ENCODE peak calls at places on chromosomes 5 and 9, in five cellular contexts. One of them, this sample, is unnamed.
A peak's percentile ranks its signal among the peaks of the same experiment; 100 is the strongest.

GRCh38 chr5:173772407-173773059 is 115.6 kb upstream of the CPEB4 start:
- DNase-seq in tibial artery: no peak
- DNase-seq in stomach: no peak
- DNase-seq in mucosa of descending colon: no peak
- DNase-seq in sigmoid colon: no peak
- DNase-seq in this sample: no peak

GRCh38 chr9:35029852-35030251 is 40.3 kb downstream of the DNAJB5 start:
- DNase-seq in tibial artery: no peak
- DNase-seq in stomach: no peak
- DNase-seq in mucosa of descending colon: no peak
- DNase-seq in sigmoid colon: no peak
- DNase-seq in this sample: no peak

GRCh38 chr5:176682016-176682531 is 34.8 kb downstream of the TSPAN17 start:
- DNase-seq in tibial artery: no peak
- DNase-seq in stomach: no peak
- DNase-seq in mucosa of descending colon: no peak
- DNase-seq in sigmoid colon: no peak
- DNase-seq in this sample: no peak

GRCh38 chr5:125298711-125299379 is 552.4 kb upstream of the ZNF608 start:
- DNase-seq in tibial artery: no peak
- DNase-seq in stomach: no peak
- DNase-seq in mucosa of descending colon: no peak
- DNase-seq in sigmoid colon: no peak
- DNase-seq in this sample: no peak

GRCh38 chr5:171484460-171484899 is 65.0 kb downstream of the FGF18 start:
- DNase-seq in tibial artery: no peak
- DNase-seq in stomach: no peak
- DNase-seq in mucosa of descending colon: no peak
- DNase-seq in sigmoid colon: no peak
- DNase-seq in this sample: no peak

GRCh38 chr9:136764301-136764891 is at the start of gene LCN15:
- DNase-seq in tibial artery: no peak
- DNase-seq in stomach: no peak
- DNase-seq in mucosa of descending colon: no peak
- DNase-seq in sigmoid colon: peak; percentile 53
- DNase-seq in this sample: no peak

GRCh38 chr5:139147743-139148079 is 50.5 kb downstream of the SIL1 start:
- DNase-seq in tibial artery: peak; percentile 55
- DNase-seq in stomach: peak; percentile 83
- DNase-seq in mucosa of descending colon: peak; percentile 55
- DNase-seq in sigmoid colon: peak; percentile 95
- DNase-seq in this sample: peak; percentile 59

GRCh38 chr5:2168601-2169416 is 286.1 kb upstream of the IRX4 start:
- DNase-seq in tibial artery: no peak
- DNase-seq in stomach: no peak
- DNase-seq in mucosa of descending colon: no peak
- DNase-seq in sigmoid colon: no peak
- DNase-seq in this sample: no peak

GRCh38 chr5:118891252-118891651 is 97.1 kb downstream of the DTWD2 start:
- DNase-seq in tibial artery: no peak
- DNase-seq in stomach: no peak
- DNase-seq in mucosa of descending colon: no peak
- DNase-seq in sigmoid colon: no peak
- DNase-seq in this sample: no peak

GRCh38 chr9:123338710-123339665 is 17.0 kb upstream of the CRB2 start:
- DNase-seq in tibial artery: no peak
- DNase-seq in stomach: peak; percentile 35
- DNase-seq in mucosa of descending colon: peak; percentile 75
- DNase-seq in sigmoid colon: no peak
- DNase-seq in this sample: no peak

GRCh38 chr5:72149742-72150141 is 42.5 kb downstream of the MAP1B start:
- DNase-seq in tibial artery: no peak
- DNase-seq in stomach: no peak
- DNase-seq in mucosa of descending colon: no peak
- DNase-seq in sigmoid colon: no peak
- DNase-seq in this sample: no peak

GRCh38 chr5:72152506-72152905 is 45.2 kb downstream of the MAP1B start:
- DNase-seq in tibial artery: no peak
- DNase-seq in stomach: no peak
- DNase-seq in mucosa of descending colon: no peak
- DNase-seq in sigmoid colon: no peak
- DNase-seq in this sample: no peak

GRCh38 chr5:72153551-72153950 is 46.3 kb downstream of the MAP1B start:
- DNase-seq in tibial artery: no peak
- DNase-seq in stomach: no peak
- DNase-seq in mucosa of descending colon: no peak
- DNase-seq in sigmoid colon: no peak
- DNase-seq in this sample: no peak

GRCh38 chr5:72151646-72152045 is 44.4 kb downstream of the MAP1B start:
- DNase-seq in tibial artery: no peak
- DNase-seq in stomach: no peak
- DNase-seq in mucosa of descending colon: no peak
- DNase-seq in sigmoid colon: no peak
- DNase-seq in this sample: no peak

DNA sequence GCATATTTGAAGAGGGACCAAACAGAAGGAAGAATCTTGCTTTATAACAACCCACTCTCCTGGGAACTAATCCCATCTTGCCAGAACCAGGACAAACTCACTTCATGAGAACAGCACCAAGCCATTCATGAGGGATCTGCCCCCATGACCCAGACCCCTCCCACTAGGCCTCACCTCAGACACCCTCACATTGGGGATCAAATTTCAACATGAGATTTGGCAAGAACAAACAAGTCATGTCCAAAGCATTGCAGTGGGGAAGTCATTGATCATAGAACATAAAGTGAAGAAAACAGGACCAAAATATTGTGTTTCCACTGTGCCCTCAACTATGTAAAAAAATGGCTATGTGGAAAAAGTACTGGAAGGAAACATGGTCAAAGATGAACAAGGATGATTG is 43.9 kb downstream of the MAP1B start:
- DNase-seq in tibial artery: no peak
- DNase-seq in stomach: no peak
- DNase-seq in mucosa of descending colon: no peak
- DNase-seq in sigmoid colon: no peak
- DNase-seq in this sample: no peak
- H3K4me1 ChIP-seq in tibial artery: peaks cover 100% of the 10 kb centered on the region
- H3K4me1 ChIP-seq in stomach: peaks cover 42% of the 10 kb centered on the region
- H3K4me1 ChIP-seq in mucosa of descending colon: no peaks in the 10 kb centered on the region
- H3K4me1 ChIP-seq in sigmoid colon: no peaks in the 10 kb centered on the region
- H3K4me1 ChIP-seq in this sample: peaks cover 16% of the 10 kb centered on the region

GRCh38 chr5:60583598-60583997 is 116.4 kb downstream of the DEPDC1B start:
- DNase-seq in tibial artery: no peak
- DNase-seq in stomach: no peak
- DNase-seq in mucosa of descending colon: no peak
- DNase-seq in sigmoid colon: no peak
- DNase-seq in this sample: no peak

GRCh38 chr5:60576425-60576824 is 123.5 kb downstream of the DEPDC1B start:
- DNase-seq in tibial artery: no peak
- DNase-seq in stomach: no peak
- DNase-seq in mucosa of descending colon: no peak
- DNase-seq in sigmoid colon: no peak
- DNase-seq in this sample: no peak

GRCh38 chr5:60577116-60577515 is 122.8 kb downstream of the DEPDC1B start:
- DNase-seq in tibial artery: no peak
- DNase-seq in stomach: no peak
- DNase-seq in mucosa of descending colon: no peak
- DNase-seq in sigmoid colon: no peak
- DNase-seq in this sample: no peak

DNA sequence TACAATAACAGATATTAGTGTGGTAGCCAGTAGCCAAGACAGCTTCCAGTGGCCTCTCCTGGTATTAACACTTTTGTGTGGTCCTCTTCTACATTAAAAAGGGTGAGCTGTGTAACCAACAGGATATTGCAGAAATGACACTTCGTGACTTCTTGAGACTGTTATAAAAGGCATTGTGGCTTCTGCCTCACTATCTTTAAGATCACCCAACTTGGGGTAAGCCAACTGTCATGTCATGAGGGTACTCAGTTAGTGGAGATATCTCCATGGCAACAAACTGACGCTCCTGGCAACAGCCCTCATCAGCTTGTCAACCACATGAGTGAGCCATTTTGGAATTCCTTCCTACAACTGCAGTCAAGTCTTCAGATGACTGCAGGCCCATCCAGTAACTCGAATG is 121.7 kb downstream of the DEPDC1B start:
- DNase-seq in tibial artery: no peak
- DNase-seq in stomach: no peak
- DNase-seq in mucosa of descending colon: no peak
- DNase-seq in sigmoid colon: no peak
- DNase-seq in this sample: no peak
- TF ChIP-seq CTCF in tibial artery: no peak
- TF ChIP-seq CTCF in stomach: no peak
- TF ChIP-seq CTCF in mucosa of descending colon: no peak
- TF ChIP-seq CTCF in sigmoid colon: no peak
- TF ChIP-seq CTCF in this sample: no peak

GRCh38 chr5:61931236-61931635 is 374.8 kb upstream of the KIF2A start:
- DNase-seq in tibial artery: no peak
- DNase-seq in stomach: no peak
- DNase-seq in mucosa of descending colon: no peak
- DNase-seq in sigmoid colon: no peak
- DNase-seq in this sample: no peak

GRCh38 chr5:61933787-61934626 is 372.0 kb upstream of the KIF2A start:
- DNase-seq in tibial artery: no peak
- DNase-seq in stomach: peak; percentile 58
- DNase-seq in mucosa of descending colon: no peak
- DNase-seq in sigmoid colon: no peak
- DNase-seq in this sample: peak; percentile 49
- H3K4me3 ChIP-seq in tibial artery: no peak overlapping the region
- H3K4me3 ChIP-seq in stomach: no peak overlapping the region
- H3K4me3 ChIP-seq in mucosa of descending colon: no peak overlapping the region
- H3K4me3 ChIP-seq in sigmoid colon: no peak overlapping the region
- H3K4me3 ChIP-seq in this sample: no peak overlapping the region

GRCh38 chr5:132260714-132261615 is 3.5 kb downstream of the PDLIM4 start:
- DNase-seq in tibial artery: peak; percentile 74
- DNase-seq in stomach: peak; percentile 59
- DNase-seq in mucosa of descending colon: no peak
- DNase-seq in sigmoid colon: peak; percentile 92
- DNase-seq in this sample: no peak
- H3K4me1 ChIP-seq in tibial artery: peaks cover 91% of the 10 kb centered on the region
- H3K4me1 ChIP-seq in stomach: peaks cover 88% of the 10 kb centered on the region
- H3K4me1 ChIP-seq in mucosa of descending colon: peaks cover 13% of the 10 kb centered on the region
- H3K4me1 ChIP-seq in sigmoid colon: no peaks in the 10 kb centered on the region
- H3K4me1 ChIP-seq in this sample: peaks cover 14% of the 10 kb centered on the region

GRCh38 chr5:95283761-95284511 is 958 bp downstream of the MCTP1 start:
- DNase-seq in tibial artery: no peak
- DNase-seq in stomach: peak; percentile 53
- DNase-seq in mucosa of descending colon: no peak
- DNase-seq in sigmoid colon: no peak
- DNase-seq in this sample: peak; percentile 49
- TF ChIP-seq CTCF in tibial artery: peak; percentile 34
- TF ChIP-seq CTCF in stomach: no peak
- TF ChIP-seq CTCF in mucosa of descending colon: no peak
- TF ChIP-seq CTCF in sigmoid colon: no peak
- TF ChIP-seq CTCF in this sample: no peak

GRCh38 chr5:96062836-96063235 is 101.2 kb upstream of the ELL2 start:
- DNase-seq in tibial artery: no peak
- DNase-seq in stomach: no peak
- DNase-seq in mucosa of descending colon: no peak
- DNase-seq in sigmoid colon: no peak
- DNase-seq in this sample: no peak
- H3K4me3 ChIP-seq in tibial artery: no peak overlapping the region
- H3K4me3 ChIP-seq in stomach: no peak overlapping the region
- H3K4me3 ChIP-seq in mucosa of descending colon: no peak overlapping the region
- H3K4me3 ChIP-seq in sigmoid colon: no peak overlapping the region
- H3K4me3 ChIP-seq in this sample: no peak overlapping the region

DNA sequence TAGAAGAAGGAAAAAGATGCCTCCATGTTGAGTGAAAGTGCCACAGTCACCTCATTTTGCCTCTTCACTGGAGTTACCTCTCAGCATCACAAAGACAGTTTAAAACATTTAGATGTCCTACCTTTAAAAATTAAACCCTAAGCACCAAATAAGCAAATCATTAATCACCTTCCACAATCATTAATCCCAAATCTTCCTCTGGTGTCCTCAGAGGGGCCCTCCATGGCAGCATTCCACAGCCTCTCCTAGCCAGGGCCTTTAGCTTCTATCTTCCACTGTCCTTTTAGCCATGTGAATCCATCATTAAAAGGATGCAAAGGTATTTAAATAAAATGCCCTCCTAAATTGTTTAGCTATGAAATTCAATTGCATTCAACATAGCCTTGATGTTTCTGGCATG is 310.8 kb downstream of the PDE4D start:
- DNase-seq in tibial artery: no peak
- DNase-seq in stomach: no peak
- DNase-seq in mucosa of descending colon: no peak
- DNase-seq in sigmoid colon: no peak
- DNase-seq in this sample: no peak
- H3K4me1 ChIP-seq in tibial artery: peaks cover 12% of the 10 kb centered on the region
- H3K4me1 ChIP-seq in stomach: peaks cover 33% of the 10 kb centered on the region
- H3K4me1 ChIP-seq in mucosa of descending colon: peaks cover 8% of the 10 kb centered on the region
- H3K4me1 ChIP-seq in sigmoid colon: no peaks in the 10 kb centered on the region
- H3K4me1 ChIP-seq in this sample: peaks cover 2% of the 10 kb centered on the region

GRCh38 chr5:150301170-150301505 is 1.6 kb downstream of the ARSI start:
- DNase-seq in tibial artery: no peak
- DNase-seq in stomach: no peak
- DNase-seq in mucosa of descending colon: no peak
- DNase-seq in sigmoid colon: no peak
- DNase-seq in this sample: no peak

GRCh38 chr5:150301901-150302300 is 804 bp downstream of the ARSI start:
- DNase-seq in tibial artery: no peak
- DNase-seq in stomach: no peak
- DNase-seq in mucosa of descending colon: no peak
- DNase-seq in sigmoid colon: no peak
- DNase-seq in this sample: no peak

GRCh38 chr5:150303660-150304411 is 1.1 kb upstream of the ARSI start:
- DNase-seq in tibial artery: no peak
- DNase-seq in stomach: no peak
- DNase-seq in mucosa of descending colon: no peak
- DNase-seq in sigmoid colon: peak; percentile 63
- DNase-seq in this sample: no peak

GRCh38 chr5:150303070-150303595 is 428 bp upstream of the ARSI start:
- DNase-seq in tibial artery: no peak
- DNase-seq in stomach: no peak
- DNase-seq in mucosa of descending colon: no peak
- DNase-seq in sigmoid colon: no peak
- DNase-seq in this sample: no peak

GRCh38 chr5:150302301-150303069 is at the start of gene ARSI:
- DNase-seq in tibial artery: no peak
- DNase-seq in stomach: no peak
- DNase-seq in mucosa of descending colon: no peak
- DNase-seq in sigmoid colon: peak; percentile 83
- DNase-seq in this sample: no peak
- TF ChIP-seq CTCF in tibial artery: no peak
- TF ChIP-seq CTCF in stomach: no peak
- TF ChIP-seq CTCF in mucosa of descending colon: no peak
- TF ChIP-seq CTCF in sigmoid colon: no peak
- TF ChIP-seq CTCF in this sample: no peak

DNA sequence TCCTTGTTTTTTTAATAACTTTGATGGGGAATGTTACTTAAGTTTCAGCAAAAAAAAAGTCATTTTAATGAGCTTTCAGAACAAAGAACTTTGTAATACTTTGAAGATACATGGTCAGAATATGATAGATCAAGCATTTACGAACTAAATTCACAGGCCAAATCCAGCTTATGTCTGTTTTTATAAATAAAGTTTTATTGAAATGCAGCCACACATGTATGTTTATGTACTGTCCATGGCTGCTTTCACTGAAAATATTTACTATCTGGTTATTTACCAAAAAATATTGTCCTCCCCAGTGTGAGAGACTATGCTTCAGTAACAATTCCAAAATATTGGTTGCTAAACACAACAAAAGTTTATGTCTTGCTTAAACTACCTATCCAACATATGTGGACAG is 366.7 kb downstream of the PIK3R1 start:
- DNase-seq in tibial artery: no peak
- DNase-seq in stomach: no peak
- DNase-seq in mucosa of descending colon: no peak
- DNase-seq in sigmoid colon: no peak
- DNase-seq in this sample: no peak
- H3K4me3 ChIP-seq in tibial artery: no peak overlapping the region
- H3K4me3 ChIP-seq in stomach: no peak overlapping the region
- H3K4me3 ChIP-seq in mucosa of descending colon: no peak overlapping the region
- H3K4me3 ChIP-seq in sigmoid colon: no peak overlapping the region
- H3K4me3 ChIP-seq in this sample: no peak overlapping the region

GRCh38 chr9:76898786-76899185 is 7.1 kb downstream of the PRUNE2 start:
- DNase-seq in tibial artery: no peak
- DNase-seq in stomach: no peak
- DNase-seq in mucosa of descending colon: no peak
- DNase-seq in sigmoid colon: no peak
- DNase-seq in this sample: no peak
- H3K4me1 ChIP-seq in tibial artery: peaks cover 100% of the 10 kb centered on the region
- H3K4me1 ChIP-seq in stomach: no peaks in the 10 kb centered on the region
- H3K4me1 ChIP-seq in mucosa of descending colon: peaks cover 29% of the 10 kb centered on the region
- H3K4me1 ChIP-seq in sigmoid colon: no peaks in the 10 kb centered on the region
- H3K4me1 ChIP-seq in this sample: peaks cover 3% of the 10 kb centered on the region

This sample was measured in lung.